ENCODE peak calls at places on chromosome 21, in four cellular contexts. T, I, V and K are unnamed samples.
A peak's percentile ranks its signal among the peaks of the same experiment; 100 is the strongest.

GRCh38 chr21:38623552-38623951 is 125.3 kb upstream of the ERG start:
- DNase-seq in T (no peak), V (no peak), I (no peak), K (no peak)

GRCh38 chr21:37551406-37552355 is 185.1 kb downstream of the DYRK1A start:
- DNase-seq in V (peak; percentile 76), T (no peak), I (peak; percentile 51), K (peak; percentile 95)

GRCh38 chr21:36254106-36254941 is 65.7 kb upstream of the MORC3 start:
- DNase-seq in T (no peak), V (no peak), I (no peak), K (no peak)

GRCh38 chr21:42614391-42614790 is 39.0 kb upstream of the PDE9A start:
- DNase-seq in V (no peak), I (no peak), T (no peak), K (no peak)

GRCh38 chr21:36882776-36883175 is 83.7 kb downstream of the HLCS start:
- DNase-seq in I (no peak), T (no peak), V (no peak), K (no peak)

GRCh38 chr21:32366191-32366590 is 26.6 kb downstream of the URB1 start:
- DNase-seq in V (no peak), T (no peak), I (no peak), K (no peak)

GRCh38 chr21:39048064-39048463 is 135.2 kb downstream of the PSMG1 start:
- DNase-seq in T (peak; percentile 65), I (no peak), V (peak; percentile 50), K (no peak)

GRCh38 chr21:35748683-35749314 is 311.5 kb downstream of the SETD4 start:
- DNase-seq in T (no peak), I (no peak), V (no peak), K (no peak)

GRCh38 chr21:26719750-26720149 is 125.5 kb downstream of the ADAMTS1 start:
- DNase-seq in V (no peak), T (no peak), I (no peak), K (peak; percentile 42)

GRCh38 chr21:31781737-31782136 is 49.8 kb upstream of the SCAF4 start:
- DNase-seq in I (no peak), V (peak; percentile 66), T (no peak), K (no peak)

GRCh38 chr21:33703750-33704606 is 61.7 kb downstream of the ITSN1 start:
- DNase-seq in T (no peak), I (no peak), V (no peak), K (no peak)

DNA sequence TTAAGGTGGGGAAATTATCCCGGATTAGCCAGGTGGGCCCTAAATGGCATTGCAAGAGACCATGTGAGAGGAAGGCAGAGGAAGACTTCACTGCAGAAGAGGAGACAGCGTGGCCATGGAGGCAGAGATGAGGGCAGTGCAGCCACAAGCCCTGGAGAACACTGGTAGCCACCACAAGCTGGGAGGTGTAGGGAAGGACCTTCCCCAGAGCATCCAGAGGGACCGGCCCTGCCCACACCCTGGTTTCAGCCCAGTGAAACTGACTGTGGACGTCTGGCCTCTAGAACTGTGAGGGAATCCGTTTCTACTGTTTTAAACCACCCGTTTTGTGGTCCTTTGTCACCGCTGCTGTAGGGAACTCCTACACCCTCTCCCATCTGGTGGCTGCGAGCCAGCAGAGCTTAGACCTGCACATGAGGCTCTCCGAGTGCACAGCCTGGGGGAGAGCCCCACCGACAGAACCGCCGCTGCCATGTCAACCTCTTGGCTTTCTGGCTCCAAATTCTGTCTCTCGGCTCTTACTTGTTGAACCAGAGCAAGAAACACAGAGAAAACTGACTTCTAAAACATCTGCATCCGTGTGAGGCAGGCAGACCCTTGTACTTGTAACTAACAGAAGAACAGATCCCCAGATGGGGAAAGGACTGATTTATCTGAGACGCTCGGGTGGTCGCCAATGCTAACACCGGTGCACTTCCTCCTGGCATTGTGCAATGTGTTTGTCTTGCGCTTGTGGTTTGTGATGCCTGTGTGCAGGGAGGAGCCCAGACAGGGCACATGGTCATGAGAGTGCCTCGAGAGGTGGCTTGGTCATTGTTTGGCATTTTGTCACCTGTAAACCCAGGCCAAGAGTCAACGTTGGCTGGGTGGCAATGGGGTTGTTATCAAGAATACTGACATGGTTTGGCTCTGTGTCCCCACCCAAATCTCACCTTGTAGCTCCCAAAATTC is 90.9 kb upstream of the TMPRSS2 start:
- DNase-seq in T (no peak), I (no peak), V (no peak), K (no peak)
- H3K4me1 ChIP-seq in T (peaks cover 6% of the 10 kb centered on the region), I (no peaks in the 10 kb centered on the region), V (peaks cover 11% of the 10 kb centered on the region), K (no peaks in the 10 kb centered on the region)

GRCh38 chr21:43864806-43865470 is at the start of gene AGPAT3:
- DNase-seq in I (no peak), T (no peak), V (no peak), K (no peak)
- TF ChIP-seq CTCF in I (no peak), T (no peak), V (no peak), K (no peak)

GRCh38 chr21:46323227-46323709 is 402 bp downstream of the C21orf58 start:
- DNase-seq in T (no peak), I (no peak), V (peak; percentile 74), K (no peak)

GRCh38 chr21:46322351-46323226 is 1.1 kb downstream of the C21orf58 start:
- DNase-seq in T (no peak), I (no peak), V (no peak), K (no peak)

GRCh38 chr21:46324390-46325072 is 575 bp downstream of the PCNT start:
- DNase-seq in T (peak; percentile 90), I (peak; percentile 83), V (peak; percentile 93), K (peak; percentile 79)

GRCh38 chr21:46325073-46325912 is 1.3 kb downstream of the PCNT start:
- DNase-seq in T (peak; percentile 57), I (peak; percentile 28), V (peak; percentile 75), K (no peak)

DNA sequence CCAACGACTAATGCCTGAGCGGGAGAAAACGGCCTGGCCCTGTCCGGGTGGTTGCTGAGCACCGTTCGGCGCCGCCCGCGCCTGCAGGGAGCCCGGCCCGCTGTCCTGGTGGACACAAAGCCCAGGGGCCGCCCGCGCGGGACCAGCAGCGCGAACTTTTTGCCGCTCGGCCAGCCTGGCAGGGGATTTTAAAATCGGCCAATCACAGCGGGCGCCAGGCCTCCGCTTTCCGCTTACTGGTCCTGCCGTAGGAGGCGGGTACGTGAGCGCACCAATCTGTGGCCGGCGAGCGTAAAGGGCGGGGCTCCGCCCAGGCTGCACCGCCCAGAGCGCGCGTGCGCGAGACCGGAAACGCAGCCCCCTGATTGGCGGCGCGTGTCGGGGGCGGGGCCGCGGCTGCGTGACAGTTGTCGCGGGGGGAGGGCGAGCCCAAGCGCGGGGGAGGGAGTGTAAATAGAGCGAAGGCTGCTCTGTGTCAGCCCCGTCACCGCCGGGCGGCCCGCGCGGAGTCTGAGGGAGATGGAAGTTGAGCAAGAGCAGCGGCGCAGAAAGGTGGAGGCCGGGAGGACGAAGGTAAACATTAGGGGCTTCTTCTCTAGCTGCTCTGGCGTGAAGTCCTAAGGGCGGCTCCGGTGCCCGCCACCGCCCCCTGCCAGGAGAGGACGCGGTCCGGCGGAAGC is at the start of the genes C21orf58 and PCNT:
- DNase-seq in T (peak; percentile 98), I (peak; percentile 96), V (peak; percentile 99), K (peak; percentile 98)
- TF ChIP-seq POLR2A in T (peak; percentile 20), I (no peak), V (no peak), K (no peak)

DNA sequence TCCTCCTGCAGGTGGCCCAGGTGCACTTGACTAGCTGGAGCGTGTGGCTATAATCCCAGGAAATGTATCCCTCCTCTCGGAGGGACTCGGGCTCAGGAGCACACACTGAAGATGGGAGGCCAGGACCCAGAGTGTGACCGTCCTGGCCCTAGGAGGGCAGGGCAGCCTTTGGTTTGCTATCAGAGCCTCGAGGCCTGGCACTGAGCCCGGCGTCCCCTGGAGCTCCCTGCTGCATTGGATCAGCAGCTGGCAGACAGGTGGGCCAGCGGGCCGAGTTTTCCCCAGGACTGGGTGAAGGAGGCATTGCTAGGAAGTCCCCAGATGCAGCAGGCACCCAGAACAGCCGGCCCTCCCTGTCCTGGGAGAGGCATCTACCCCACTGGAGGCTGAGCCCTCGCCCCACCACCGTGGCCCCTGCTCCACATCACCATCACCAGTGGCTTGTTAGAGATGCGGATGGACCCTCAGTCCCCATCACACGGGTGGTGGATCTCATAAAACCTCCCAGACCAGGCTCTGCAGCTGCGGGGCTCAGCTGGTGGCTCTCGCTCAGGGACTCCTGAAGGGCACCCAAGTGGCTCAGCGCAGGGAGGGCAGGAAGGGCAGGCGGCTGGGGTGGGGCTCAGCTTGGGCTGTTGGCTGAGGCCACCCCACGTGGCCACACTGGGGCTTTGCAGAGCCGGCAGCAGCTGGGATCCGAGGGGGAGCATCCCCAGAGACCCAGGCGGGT is 32.7 kb upstream of the POFUT2 start:
- DNase-seq in I (no peak), T (no peak), V (peak; percentile 67), K (peak; percentile 14)
- H3K4me1 ChIP-seq in I (no peaks in the 10 kb centered on the region), T (peaks cover 16% of the 10 kb centered on the region), V (peaks cover 64% of the 10 kb centered on the region), K (peaks cover 23% of the 10 kb centered on the region)